ENCODE peak calls at places on chromosomes 2 and 18, in four cellular contexts. One of them, this sample, is unnamed.

GRCh38 chr2:185477452-185477851 is 261.2 kb upstream of the FSIP2 start:
- DNase-seq in astrocyte: peak
- DNase-seq in IMR-90: no peak
- DNase-seq in MM.1S: no peak
- DNase-seq in this sample: no peak

GRCh38 chr2:168180483-168180882 is 66.9 kb downstream of the STK39 start:
- DNase-seq in IMR-90: no peak
- DNase-seq in MM.1S: no peak
- DNase-seq in astrocyte: no peak
- DNase-seq in this sample: no peak

GRCh38 chr18:72830109-72830508 is 37.7 kb downstream of the NETO1 start:
- DNase-seq in astrocyte: peak
- DNase-seq in MM.1S: peak
- DNase-seq in IMR-90: no peak
- DNase-seq in this sample: no peak

GRCh38 chr2:241931084-241931975 is 61.8 kb downstream of the RTP5 start:
- DNase-seq in MM.1S: no peak
- DNase-seq in IMR-90: no peak
- DNase-seq in astrocyte: no peak
- DNase-seq in this sample: no peak

GRCh38 chr2:109722026-109722425 is 72.1 kb upstream of the RGPD5 start:
- DNase-seq in astrocyte: no peak
- DNase-seq in IMR-90: no peak
- DNase-seq in MM.1S: no peak
- DNase-seq in this sample: peak

GRCh38 chr2:208556954-208557601 is 150.5 kb downstream of the PTH2R start:
- DNase-seq in MM.1S: no peak
- DNase-seq in IMR-90: no peak
- DNase-seq in astrocyte: no peak
- DNase-seq in this sample: no peak

GRCh38 chr2:156427067-156427466 is 9.1 kb upstream of the GPD2 start:
- DNase-seq in astrocyte: no peak
- DNase-seq in MM.1S: no peak
- DNase-seq in IMR-90: no peak
- DNase-seq in this sample: no peak

GRCh38 chr18:79516441-79516931 is 120.8 kb downstream of the NFATC1 start:
- DNase-seq in astrocyte: no peak
- DNase-seq in IMR-90: no peak
- DNase-seq in MM.1S: no peak
- DNase-seq in this sample: peak

GRCh38 chr2:230908595-230909191 is 16.3 kb downstream of the GPR55 start:
- DNase-seq in IMR-90: peak
- DNase-seq in MM.1S: no peak
- DNase-seq in astrocyte: peak
- DNase-seq in this sample: peak

GRCh38 chr2:235852528-235852920 is 315.7 kb downstream of the GBX2 start:
- DNase-seq in IMR-90: no peak
- DNase-seq in astrocyte: no peak
- DNase-seq in MM.1S: no peak
- DNase-seq in this sample: no peak

GRCh38 chr2:233288663-233289062 is 19.0 kb upstream of the SAG start:
- DNase-seq in astrocyte: no peak
- DNase-seq in MM.1S: no peak
- DNase-seq in IMR-90: no peak
- DNase-seq in this sample: no peak

GRCh38 chr2:118061135-118061955 is 26.9 kb upstream of the INSIG2 start:
- DNase-seq in IMR-90: peak
- DNase-seq in astrocyte: peak
- DNase-seq in MM.1S: peak
- DNase-seq in this sample: no peak
- TF ChIP-seq CTCF in IMR-90: peak
- TF ChIP-seq CTCF in astrocyte: peak
- TF ChIP-seq CTCF in MM.1S: peak
- TF ChIP-seq CTCF in this sample: no peak

GRCh38 chr2:9771101-9771449 is 72.2 kb upstream of the TAF1B start:
- DNase-seq in IMR-90: no peak
- DNase-seq in MM.1S: no peak
- DNase-seq in astrocyte: no peak
- DNase-seq in this sample: no peak
- H3K9ac ChIP-seq in IMR-90: no peak
- H3K9ac ChIP-seq in MM.1S: no peak
- H3K9ac ChIP-seq in astrocyte: peak
- H3K9ac ChIP-seq in this sample: no peak

DNA sequence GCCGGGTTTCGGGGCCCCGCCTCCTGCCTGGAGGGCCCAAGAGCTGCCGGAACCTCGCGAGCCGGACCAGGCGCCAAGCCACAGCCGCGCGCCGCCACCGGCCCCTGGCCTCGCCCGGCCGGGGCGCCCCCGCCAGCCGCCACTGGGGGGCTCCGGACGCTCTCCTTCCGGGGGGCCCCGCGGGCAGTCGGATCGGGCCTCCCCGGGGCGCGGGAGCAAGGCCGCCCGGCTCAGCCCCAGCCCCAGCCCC is 17.4 kb upstream of the HAAO start:
- DNase-seq in IMR-90: peak
- DNase-seq in astrocyte: peak
- DNase-seq in MM.1S: peak
- DNase-seq in this sample: peak
- TF ChIP-seq CTCF in IMR-90: peak
- TF ChIP-seq CTCF in astrocyte: no peak
- TF ChIP-seq CTCF in MM.1S: no peak
- TF ChIP-seq CTCF in this sample: no peak

DNA sequence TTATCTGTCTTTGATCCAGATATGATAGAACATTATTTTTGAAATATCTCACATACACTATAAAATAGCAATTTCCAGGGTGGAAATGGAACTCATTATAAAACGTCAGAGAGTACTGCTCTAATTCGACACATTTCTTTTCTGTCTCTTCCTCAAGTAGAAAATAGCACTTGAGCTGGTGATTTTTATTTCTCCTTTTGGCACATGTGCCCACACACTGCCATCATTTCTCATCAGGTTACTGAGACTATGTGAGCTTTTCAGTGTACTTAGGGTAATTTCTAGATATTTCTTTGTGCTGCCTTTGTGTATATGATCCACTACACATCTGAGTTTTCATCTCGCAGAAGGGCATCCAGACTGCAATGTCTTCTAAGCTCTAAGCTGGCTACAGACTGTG is 62.1 kb upstream of the PGAP1 start:
- DNase-seq in IMR-90: no peak
- DNase-seq in MM.1S: no peak
- DNase-seq in astrocyte: no peak
- DNase-seq in this sample: no peak
- H3K9ac ChIP-seq in IMR-90: no peak
- H3K9ac ChIP-seq in MM.1S: no peak
- H3K9ac ChIP-seq in astrocyte: peak
- H3K9ac ChIP-seq in this sample: no peak

GRCh38 chr2:205877501-205877900 is 195.2 kb downstream of the NRP2 start:
- DNase-seq in IMR-90: no peak
- DNase-seq in astrocyte: no peak
- DNase-seq in MM.1S: no peak
- DNase-seq in this sample: no peak
- TF ChIP-seq CTCF in IMR-90: no peak
- TF ChIP-seq CTCF in astrocyte: no peak
- TF ChIP-seq CTCF in MM.1S: no peak
- TF ChIP-seq CTCF in this sample: no peak

GRCh38 chr18:57798713-57799373 is 4.3 kb downstream of the ATP8B1 start:
- DNase-seq in astrocyte: no peak
- DNase-seq in IMR-90: no peak
- DNase-seq in MM.1S: no peak
- DNase-seq in this sample: no peak
- H3K9ac ChIP-seq in astrocyte: no peak
- H3K9ac ChIP-seq in IMR-90: no peak
- H3K9ac ChIP-seq in MM.1S: no peak
- H3K9ac ChIP-seq in this sample: peak